ENCODE peak calls at places on chromosomes 2 and 18, in five cellular contexts. T, C, D, W and H are unnamed samples.

GRCh38 chr2:99066602-99067001 is 74.9 kb upstream of the C2orf15 start:
- DNase-seq in T (peak; percentile 35), C (peak; percentile 51), D (peak; percentile 70), W (peak; percentile 1), H (peak; percentile 15)

GRCh38 chr2:197279997-197280756 is 30.4 kb downstream of the ANKRD44 start:
- DNase-seq in T (no peak), C (peak; percentile 72), D (no peak), W (no peak), H (no peak)

GRCh38 chr2:199581504-199581903 is 123.8 kb upstream of the SATB2 start:
- DNase-seq in T (no peak), C (no peak), D (no peak), W (no peak), H (no peak)

GRCh38 chr2:25029183-25029554 is 12.7 kb upstream of the EFR3B start:
- DNase-seq in T (no peak), C (no peak), D (no peak), W (no peak), H (no peak)

GRCh38 chr2:158718851-158719250 is 76.3 kb upstream of the DAPL1 start:
- DNase-seq in T (no peak), C (peak; percentile 27), D (no peak), W (no peak), H (no peak)

GRCh38 chr2:54997826-54998225 is 52.4 kb downstream of the RTN4 start:
- DNase-seq in T (no peak), C (no peak), D (no peak), W (no peak), H (no peak)

GRCh38 chr2:118227698-118228508 is 139.6 kb downstream of the INSIG2 start:
- DNase-seq in T (no peak), C (no peak), D (no peak), W (no peak), H (no peak)

GRCh38 chr2:241863021-241863954 is 4.6 kb upstream of the PDCD1 start:
- DNase-seq in T (no peak), C (peak; percentile 25), D (no peak), W (no peak), H (no peak)

GRCh38 chr2:227450196-227450851 is 21.6 kb upstream of the AGFG1 start:
- DNase-seq in T (peak; percentile 52), C (no peak), D (no peak), W (no peak), H (no peak)

GRCh38 chr2:231781798-231782726 is 980 bp upstream of the PDE6D start:
- DNase-seq in T (peak; percentile 65), C (peak; percentile 64), D (peak; percentile 70), W (no peak), H (no peak)

GRCh38 chr2:40276076-40276475 is 175.8 kb downstream of the SLC8A1 start:
- DNase-seq in T (no peak), C (no peak), D (no peak), W (no peak), H (no peak)

GRCh38 chr2:102943251-102943650 is 181.4 kb downstream of the TMEM182 start:
- DNase-seq in T (no peak), C (no peak), D (no peak), W (no peak), H (no peak)

GRCh38 chr2:140338827-140339226 is 1558.6 kb upstream of the NXPH2 start:
- DNase-seq in T (no peak), C (no peak), D (no peak), W (no peak), H (no peak)

GRCh38 chr2:42072349-42073118 is 24.7 kb downstream of the PKDCC start:
- DNase-seq in T (peak; percentile 90), C (peak; percentile 29), D (no peak), W (no peak), H (no peak)

GRCh38 chr18:63262369-63263335 is 56.9 kb downstream of the BCL2 start:
- DNase-seq in T (no peak), C (no peak), D (no peak), W (no peak), H (no peak)

GRCh38 chr2:70993689-70993986 is 1.0 kb downstream of the TEX261 start:
- DNase-seq in T (no peak), C (no peak), D (no peak), W (no peak), H (no peak)

GRCh38 chr2:33291278-33292013 is 185.0 kb upstream of the RASGRP3 start:
- DNase-seq in T (peak; percentile 22), C (peak; percentile 98), D (peak; percentile 93), W (no peak), H (no peak)

GRCh38 chr2:161420406-161421025 is 4.4 kb downstream of the TBR1 start:
- DNase-seq in T (no peak), C (no peak), D (no peak), W (peak; percentile 24), H (no peak)

GRCh38 chr18:79496978-79497637 is 101.4 kb downstream of the NFATC1 start:
- DNase-seq in T (peak; percentile 41), C (peak; percentile 36), D (peak; percentile 84), W (no peak), H (no peak)

GRCh38 chr2:208515099-208515498 is 108.5 kb downstream of the PTH2R start:
- DNase-seq in T (no peak), C (no peak), D (no peak), W (no peak), H (no peak)

GRCh38 chr2:29528891-29529520 is 392.4 kb downstream of the ALK start:
- DNase-seq in T (peak; percentile 41), C (peak; percentile 76), D (peak; percentile 80), W (no peak), H (no peak)

GRCh38 chr2:157444643-157445040 is 753 bp upstream of the CYTIP start:
- DNase-seq in T (no peak), C (no peak), D (no peak), W (no peak), H (no peak)
- H3K4me3 ChIP-seq in T (peak overlapping the region; percentile 1), C (no peak overlapping the region), D (no peak overlapping the region), W (no peak overlapping the region), H (no peak overlapping the region)

DNA sequence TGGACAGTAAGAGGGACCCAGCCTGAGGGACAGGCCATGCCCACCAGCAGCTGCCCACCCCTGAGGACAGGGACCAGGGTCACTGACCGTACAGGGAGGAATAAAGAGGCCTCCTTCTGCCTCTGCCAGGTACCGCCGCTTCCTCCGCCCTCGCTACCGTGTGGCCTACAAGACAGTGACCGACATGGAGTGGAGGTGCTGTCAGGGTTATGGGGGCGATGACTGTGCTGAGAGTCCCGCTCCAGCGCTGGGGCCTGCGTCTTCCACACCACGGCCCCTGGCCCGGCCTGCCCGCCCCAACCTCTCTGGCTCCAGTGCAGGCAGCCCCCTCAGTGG is 2.2 kb downstream of the EMILIN1 start:
- DNase-seq in T (no peak), C (no peak), D (no peak), W (no peak), H (no peak)
- H3K9ac ChIP-seq in T (peak overlapping the region; percentile 28), C (peak overlapping the region; percentile 44), D (peak overlapping the region; percentile 91), W (peak overlapping the region; percentile 38), H (peak overlapping the region; percentile 47)

GRCh38 chr2:182870227-182870626 is 3.8 kb upstream of the FRZB start:
- DNase-seq in T (peak; percentile 44), C (no peak), D (no peak), W (no peak), H (peak; percentile 46)

GRCh38 chr2:182866461-182867369 is at the start of gene FRZB:
- DNase-seq in T (peak; percentile 55), C (peak; percentile 84), D (peak; percentile 90), W (peak; percentile 82), H (peak; percentile 36)

GRCh38 chr2:182867411-182868048 is 1.1 kb upstream of the FRZB start:
- DNase-seq in T (no peak), C (no peak), D (no peak), W (peak; percentile 39), H (no peak)

GRCh38 chr2:182868049-182868422 is 1.6 kb upstream of the FRZB start:
- DNase-seq in T (no peak), C (no peak), D (no peak), W (peak; percentile 73), H (no peak)

DNA sequence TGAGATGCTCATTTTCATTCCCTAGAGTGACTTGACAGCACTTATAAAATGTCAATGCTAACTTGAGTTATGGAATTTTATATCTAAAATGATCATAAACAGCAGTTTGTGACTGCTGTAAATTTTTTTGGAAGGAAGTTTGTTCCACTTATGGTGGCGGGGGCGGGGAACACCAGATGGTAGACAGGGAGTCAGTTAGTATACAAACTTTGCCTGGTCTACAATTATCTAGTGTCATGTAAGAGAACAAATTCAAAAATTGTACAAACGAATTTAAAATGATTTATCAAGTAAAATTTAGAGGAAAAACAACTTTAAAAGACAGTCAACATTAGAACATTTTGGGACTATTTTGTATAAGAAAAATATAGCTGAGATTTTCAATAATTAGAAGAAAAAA is 2.0 kb upstream of the FRZB start:
- DNase-seq in T (peak; percentile 40), C (no peak), D (no peak), W (no peak), H (no peak)
- H3K4me3 ChIP-seq in T (no peak overlapping the region), C (no peak overlapping the region), D (no peak overlapping the region), W (no peak overlapping the region), H (no peak overlapping the region)

DNA sequence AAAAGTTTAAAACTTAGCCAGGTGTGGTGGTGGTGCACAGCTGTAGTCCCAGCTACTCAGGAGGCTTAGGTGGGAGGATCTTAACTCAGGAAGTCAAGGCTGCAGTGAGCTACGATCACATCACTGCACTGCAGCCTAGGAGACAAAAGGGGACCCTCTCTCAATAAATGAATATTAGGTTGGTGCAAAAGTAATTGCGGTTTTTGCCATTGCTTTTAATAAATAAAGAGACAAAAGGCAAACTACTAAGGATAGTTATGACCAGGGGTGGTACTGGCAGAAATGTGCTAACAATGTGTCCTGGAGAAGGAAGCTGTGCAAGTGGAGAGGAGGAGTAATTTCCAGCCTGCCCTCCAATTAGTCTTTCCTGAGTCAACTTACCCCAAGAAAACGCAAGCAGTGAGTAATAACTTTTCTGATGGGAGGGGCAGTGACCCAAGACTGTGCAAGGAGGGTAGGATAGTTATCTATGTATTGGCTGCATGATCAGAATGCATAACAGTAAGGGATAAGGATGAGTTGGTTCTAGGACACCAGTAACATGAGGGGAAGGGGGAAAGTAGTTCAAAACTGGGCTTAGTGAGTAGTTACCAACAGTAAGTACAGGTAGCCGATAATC is 1.5 kb downstream of the EXOC6B start:
- DNase-seq in T (no peak), C (peak; percentile 71), D (peak; percentile 77), W (no peak), H (no peak)
- H3K9ac ChIP-seq in T (no peak overlapping the region), C (no peak overlapping the region), D (peak overlapping the region; percentile 94), W (no peak overlapping the region), H (no peak overlapping the region)

DNA sequence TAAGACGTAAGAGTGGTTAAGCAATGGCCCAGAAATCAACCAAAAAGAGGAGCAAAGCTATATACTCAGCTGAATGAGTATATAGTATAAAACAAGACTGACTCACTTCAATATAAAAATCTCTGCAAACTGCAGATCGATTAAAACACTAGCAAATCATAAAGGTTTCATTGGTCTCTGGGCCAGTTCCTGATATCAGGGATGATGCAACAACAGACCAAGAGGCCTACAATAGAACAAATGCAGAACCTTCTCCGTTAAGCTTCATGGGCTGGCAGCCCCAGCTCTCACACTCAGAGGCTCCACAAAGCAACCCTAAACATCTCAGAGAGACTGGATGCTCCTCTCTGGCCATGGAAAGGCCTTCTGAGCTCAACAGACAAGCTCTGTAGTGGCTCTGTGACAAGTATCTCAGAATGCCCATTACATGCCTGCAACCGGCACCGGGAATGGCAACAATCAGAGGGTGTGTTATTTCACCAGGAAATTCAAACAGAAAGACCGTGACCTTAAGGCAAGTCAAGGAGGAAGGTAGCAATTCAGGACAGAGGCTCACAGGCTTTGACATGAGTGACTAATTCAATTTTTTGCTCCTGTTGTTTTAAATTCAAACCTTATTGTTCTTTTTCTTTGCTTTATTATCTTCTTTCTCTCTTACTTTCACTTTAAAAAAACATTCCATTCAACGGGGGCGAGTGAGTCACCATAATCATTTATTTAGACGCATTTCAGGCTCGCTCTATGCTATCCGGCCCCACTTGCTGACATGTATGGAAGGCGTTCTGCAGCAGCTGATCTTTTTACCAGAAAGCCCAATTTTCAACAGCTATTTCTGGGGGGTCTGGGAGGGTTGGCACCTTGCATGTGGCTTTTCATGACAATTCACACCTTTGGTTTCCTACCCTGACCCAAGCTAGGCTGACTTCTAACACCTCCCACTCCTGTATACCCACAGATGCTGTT is 15.1 kb downstream of the CYRIA start:
- DNase-seq in T (no peak), C (peak; percentile 83), D (peak; percentile 81), W (no peak), H (no peak)
- H3K4me3 ChIP-seq in T (no peak overlapping the region), C (peak overlapping the region; percentile 40), D (no peak overlapping the region), W (no peak overlapping the region), H (no peak overlapping the region)